ENCODE peak calls at places on chromosomes 1 and 21, in seven cellular contexts. E is pancreas, U is lower lobe of right lung, H is suprapubic skin, Y is OCI-LY7, T is lower leg skin, I is fibroblast of lung. C is an unnamed sample.

GRCh38 chr1:192559115-192560006 is 16.2 kb upstream of the RGS1 start:
- DNase-seq in E (no peak), U (no peak), H (no peak), Y (no peak), T (no peak), I (peak; percentile 99), C (peak; percentile 87)

GRCh38 chr1:213399695-213400094 is 348.7 kb downstream of the RPS6KC1 start:
- DNase-seq in E (no peak), U (no peak), H (no peak), Y (no peak), T (no peak), I (no peak), C (no peak)

GRCh38 chr1:180534199-180534598 is 24.6 kb upstream of the OVAAL start:
- DNase-seq in E (no peak), U (no peak), H (no peak), Y (no peak), T (no peak), I (no peak), C (no peak)

GRCh38 chr1:151714820-151715725 is 1.5 kb downstream of the CELF3 start:
- DNase-seq in E (no peak), U (no peak), H (no peak), Y (no peak), T (no peak), I (no peak), C (no peak)

GRCh38 chr1:200198247-200198646 is 170.7 kb downstream of the NR5A2 start:
- DNase-seq in E (no peak), U (no peak), H (no peak), Y (no peak), T (no peak), I (no peak), C (no peak)

GRCh38 chr1:59994302-59995198 is 68.0 kb upstream of the CYP2J2 start:
- DNase-seq in E (no peak), U (no peak), H (no peak), Y (no peak), T (peak; percentile 58), I (peak; percentile 95), C (peak; percentile 93)

GRCh38 chr1:8202182-8202905 is 115.6 kb upstream of the SLC45A1 start:
- DNase-seq in E (no peak), U (peak; percentile 64), H (no peak), Y (no peak), T (no peak), I (peak; percentile 95), C (peak; percentile 78)

GRCh38 chr21:38284221-38284620 is 27.4 kb downstream of the KCNJ15 start:
- DNase-seq in E (no peak), U (no peak), H (no peak), Y (no peak), T (no peak), I (no peak), C (no peak)

GRCh38 chr1:18234790-18235242 is 127.2 kb downstream of the IGSF21 start:
- DNase-seq in E (no peak), U (no peak), H (no peak), Y (peak; percentile 68), T (peak; percentile 17), I (no peak), C (no peak)

GRCh38 chr1:88891318-88892145 is at the start of gene GTF2B:
- DNase-seq in E (peak; percentile 92), U (peak; percentile 93), H (peak; percentile 95), Y (peak; percentile 96), T (peak; percentile 95), I (peak; percentile 96), C (peak; percentile 79)

GRCh38 chr1:61084560-61084991 is 2.2 kb downstream of the NFIA start:
- DNase-seq in E (no peak), U (no peak), H (no peak), Y (no peak), T (no peak), I (no peak), C (no peak)

GRCh38 chr1:11961230-11961629 is 19.0 kb upstream of the MFN2 start:
- DNase-seq in E (no peak), U (no peak), H (no peak), Y (no peak), T (no peak), I (no peak), C (no peak)

GRCh38 chr1:238980053-238980452 is 406.3 kb upstream of the CHRM3 start:
- DNase-seq in E (no peak), U (no peak), H (no peak), Y (no peak), T (no peak), I (no peak), C (no peak)

GRCh38 chr1:26542781-26543443 is 13.4 kb downstream of the RPS6KA1 start:
- DNase-seq in E (no peak), U (no peak), H (no peak), Y (peak; percentile 89), T (no peak), I (no peak), C (no peak)

GRCh38 chr1:115977481-115978258 is 1.4 kb downstream of the SLC22A15 start:
- DNase-seq in E (no peak), U (peak; percentile 66), H (no peak), Y (no peak), T (peak; percentile 61), I (peak; percentile 29), C (peak; percentile 5)

GRCh38 chr1:243487649-243488227 is 231.9 kb downstream of the SDCCAG8 start:
- DNase-seq in E (no peak), U (no peak), H (no peak), Y (no peak), T (no peak), I (no peak), C (no peak)

GRCh38 chr1:23798662-23799142 is 1.9 kb downstream of the GALE start:
- DNase-seq in E (peak; percentile 88), U (no peak), H (no peak), Y (no peak), T (no peak), I (no peak), C (no peak)
- TF ChIP-seq CTCF in E (no peak), U (no peak), H (no peak), Y (peak; percentile 63), T (no peak), I (no peak), C (no peak)

GRCh38 chr1:50420283-50420682 is 3.0 kb downstream of the DMRTA2 start:
- DNase-seq in E (no peak), U (no peak), H (no peak), Y (no peak), T (no peak), I (no peak), C (no peak)

GRCh38 chr1:50421768-50422674 is 1.2 kb downstream of the DMRTA2 start:
- DNase-seq in E (no peak), U (no peak), H (no peak), Y (no peak), T (no peak), I (no peak), C (no peak)

GRCh38 chr1:50419907-50420248 is 3.4 kb downstream of the DMRTA2 start:
- DNase-seq in E (no peak), U (no peak), H (no peak), Y (no peak), T (no peak), I (no peak), C (no peak)

GRCh38 chr1:50421366-50421748 is 1.9 kb downstream of the DMRTA2 start:
- DNase-seq in E (no peak), U (no peak), H (no peak), Y (no peak), T (no peak), I (no peak), C (no peak)

DNA sequence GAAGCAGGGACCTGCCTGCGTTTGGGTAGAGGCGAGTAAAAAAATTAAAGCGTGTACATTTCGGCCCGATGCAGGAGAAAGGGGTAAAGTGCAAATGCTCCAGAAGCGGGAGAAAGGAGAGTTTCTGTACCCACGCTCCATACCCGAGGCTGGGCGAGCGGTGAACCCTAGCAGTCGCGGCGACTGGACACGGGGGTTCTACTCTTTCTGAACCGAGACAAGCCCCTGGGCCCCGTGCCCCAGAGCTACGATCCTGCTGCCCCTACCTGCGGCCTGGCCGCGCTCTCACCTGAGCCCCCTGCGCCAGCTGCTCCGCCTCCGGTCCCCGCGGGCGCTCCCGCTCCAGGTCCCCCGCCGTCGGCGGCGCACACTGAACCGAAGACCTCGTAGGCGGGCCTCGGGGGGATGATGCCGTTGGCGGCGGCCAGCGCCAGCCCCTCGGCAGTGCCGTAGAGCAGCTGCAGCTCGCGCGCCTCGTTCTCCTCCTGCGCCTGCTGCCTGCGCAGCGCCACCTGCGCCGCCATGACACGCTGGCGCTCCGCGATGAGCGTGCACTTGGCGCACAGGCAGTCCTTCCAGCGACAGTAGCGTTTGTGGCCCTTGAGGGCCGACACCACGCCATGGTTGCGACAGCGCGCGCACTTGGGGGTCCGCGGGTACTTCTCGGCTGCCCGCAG is 2.4 kb downstream of the DMRTA2 start:
- DNase-seq in E (no peak), U (no peak), H (no peak), Y (no peak), T (no peak), I (no peak), C (no peak)
- H3K4me3 ChIP-seq in E (no peak overlapping the region), U (no peak overlapping the region), H (peak overlapping the region; percentile 21), Y (no peak overlapping the region), T (no peak overlapping the region), I (no peak overlapping the region), C (no peak overlapping the region)

DNA sequence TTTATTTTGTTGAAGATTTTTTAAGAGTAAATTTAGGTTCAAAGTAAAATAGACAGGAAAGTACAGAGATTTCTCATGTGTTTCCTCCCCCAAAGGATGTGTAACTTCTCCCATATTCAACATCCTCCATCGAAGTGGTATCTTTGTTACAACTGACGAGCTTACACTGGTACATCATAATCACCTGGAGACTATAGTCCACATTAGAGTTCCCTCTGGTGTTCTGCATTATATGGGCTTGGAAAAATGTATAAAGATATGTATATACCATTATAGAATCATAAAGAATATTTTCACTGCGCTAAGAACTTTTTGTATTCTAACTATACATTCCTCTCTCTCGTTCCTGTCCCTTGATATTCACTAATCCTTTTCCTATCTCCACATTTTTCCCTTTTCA is 203.7 kb downstream of the AMY1C start:
- DNase-seq in E (no peak), U (no peak), H (no peak), Y (no peak), T (no peak), I (no peak), C (no peak)
- TF ChIP-seq CTCF in E (no peak), U (no peak), H (no peak), Y (no peak), T (no peak), I (no peak), C (no peak)

GRCh38 chr1:241475688-241476087 is 43.9 kb downstream of the FH start:
- DNase-seq in E (no peak), U (no peak), H (no peak), Y (no peak), T (no peak), I (peak; percentile 6), C (no peak)

GRCh38 chr1:241482761-241483250 is 36.7 kb downstream of the FH start:
- DNase-seq in E (no peak), U (no peak), H (no peak), Y (no peak), T (no peak), I (peak; percentile 72), C (peak; percentile 24)

GRCh38 chr1:241485145-241485544 is 34.4 kb downstream of the FH start:
- DNase-seq in E (no peak), U (no peak), H (no peak), Y (no peak), T (no peak), I (no peak), C (no peak)

DNA sequence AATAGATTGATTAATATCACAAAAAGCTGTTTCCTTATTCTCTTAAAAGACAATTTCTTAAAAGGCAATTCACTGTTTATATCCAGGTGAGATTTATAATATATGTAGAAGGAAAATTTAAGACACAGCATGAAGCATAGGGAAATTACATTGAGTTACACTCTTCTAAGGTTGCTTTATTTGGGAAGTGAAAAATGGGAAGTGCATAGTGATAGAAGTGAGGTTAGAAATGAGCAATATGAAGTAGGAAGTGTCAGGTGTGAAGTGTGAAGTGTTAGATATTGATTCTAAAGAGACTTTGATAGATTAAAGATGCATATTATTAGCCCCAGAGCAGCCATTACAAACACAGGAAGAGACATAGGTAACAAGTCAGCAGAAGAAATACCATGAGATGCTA is 40.3 kb downstream of the FH start:
- DNase-seq in E (no peak), U (no peak), H (no peak), Y (no peak), T (no peak), I (no peak), C (no peak)
- H3K4me3 ChIP-seq in E (no peak overlapping the region), U (no peak overlapping the region), H (no peak overlapping the region), Y (no peak overlapping the region), T (no peak overlapping the region), I (no peak overlapping the region), C (no peak overlapping the region)